ENCODE peak calls at places on chromosomes 1 and 21, in four cellular contexts. One of them, this sample, is unnamed.

GRCh38 chr1:154326546-154327465 is 1.5 kb downstream of the ATP8B2 start:
- DNase-seq in lower lobe of right lung: no peak
- DNase-seq in activated CD8-positive, alpha-beta memory T cell treated with anti-CD3 and anti-CD28 coated beads, Interleukin-2, amount 50 U/mL, for 4 hours: no peak
- DNase-seq in cardiac septum: no peak
- DNase-seq in this sample: no peak

GRCh38 chr1:51941528-51941927 is 49.0 kb downstream of the RAB3B start:
- DNase-seq in lower lobe of right lung: no peak
- DNase-seq in activated CD8-positive, alpha-beta memory T cell treated with anti-CD3 and anti-CD28 coated beads, Interleukin-2, amount 50 U/mL, for 4 hours: no peak
- DNase-seq in cardiac septum: no peak
- DNase-seq in this sample: no peak

GRCh38 chr1:41497631-41498030 is 13.1 kb upstream of the EDN2 start:
- DNase-seq in lower lobe of right lung: no peak
- DNase-seq in activated CD8-positive, alpha-beta memory T cell treated with anti-CD3 and anti-CD28 coated beads, Interleukin-2, amount 50 U/mL, for 4 hours: no peak
- DNase-seq in cardiac septum: no peak
- DNase-seq in this sample: no peak

GRCh38 chr1:211352985-211353515 is 26.4 kb downstream of the TRAF5 start:
- DNase-seq in lower lobe of right lung: no peak
- DNase-seq in activated CD8-positive, alpha-beta memory T cell treated with anti-CD3 and anti-CD28 coated beads, Interleukin-2, amount 50 U/mL, for 4 hours: peak; percentile 67
- DNase-seq in cardiac septum: no peak
- DNase-seq in this sample: no peak

GRCh38 chr1:13723810-13724209 is 23.8 kb downstream of the PRDM2 start:
- DNase-seq in lower lobe of right lung: no peak
- DNase-seq in activated CD8-positive, alpha-beta memory T cell treated with anti-CD3 and anti-CD28 coated beads, Interleukin-2, amount 50 U/mL, for 4 hours: no peak
- DNase-seq in cardiac septum: peak; percentile 77
- DNase-seq in this sample: no peak

GRCh38 chr1:228141871-228142615 is 2.0 kb downstream of the GUK1 start:
- DNase-seq in lower lobe of right lung: no peak
- DNase-seq in activated CD8-positive, alpha-beta memory T cell treated with anti-CD3 and anti-CD28 coated beads, Interleukin-2, amount 50 U/mL, for 4 hours: peak; percentile 16
- DNase-seq in cardiac septum: no peak
- DNase-seq in this sample: peak; percentile 88

GRCh38 chr1:213127074-213127473 is 76.0 kb downstream of the RPS6KC1 start:
- DNase-seq in lower lobe of right lung: no peak
- DNase-seq in activated CD8-positive, alpha-beta memory T cell treated with anti-CD3 and anti-CD28 coated beads, Interleukin-2, amount 50 U/mL, for 4 hours: no peak
- DNase-seq in cardiac septum: no peak
- DNase-seq in this sample: no peak

GRCh38 chr1:22753396-22754083 is 42.9 kb downstream of the EPHB2 start:
- DNase-seq in lower lobe of right lung: no peak
- DNase-seq in activated CD8-positive, alpha-beta memory T cell treated with anti-CD3 and anti-CD28 coated beads, Interleukin-2, amount 50 U/mL, for 4 hours: no peak
- DNase-seq in cardiac septum: no peak
- DNase-seq in this sample: no peak

GRCh38 chr1:197360068-197360467 is 92.0 kb downstream of the CRB1 start:
- DNase-seq in lower lobe of right lung: no peak
- DNase-seq in activated CD8-positive, alpha-beta memory T cell treated with anti-CD3 and anti-CD28 coated beads, Interleukin-2, amount 50 U/mL, for 4 hours: no peak
- DNase-seq in cardiac septum: no peak
- DNase-seq in this sample: no peak

GRCh38 chr21:18499761-18500376 is 96.3 kb upstream of the TMPRSS15 start:
- DNase-seq in lower lobe of right lung: no peak
- DNase-seq in activated CD8-positive, alpha-beta memory T cell treated with anti-CD3 and anti-CD28 coated beads, Interleukin-2, amount 50 U/mL, for 4 hours: no peak
- DNase-seq in cardiac septum: no peak
- DNase-seq in this sample: no peak

GRCh38 chr21:42187976-42188653 is 30.8 kb upstream of the ABCG1 start:
- DNase-seq in lower lobe of right lung: peak; percentile 71
- DNase-seq in activated CD8-positive, alpha-beta memory T cell treated with anti-CD3 and anti-CD28 coated beads, Interleukin-2, amount 50 U/mL, for 4 hours: peak; percentile 74
- DNase-seq in cardiac septum: no peak
- DNase-seq in this sample: no peak

GRCh38 chr1:227058321-227058751 is 118.2 kb downstream of the COQ8A start:
- DNase-seq in lower lobe of right lung: no peak
- DNase-seq in activated CD8-positive, alpha-beta memory T cell treated with anti-CD3 and anti-CD28 coated beads, Interleukin-2, amount 50 U/mL, for 4 hours: no peak
- DNase-seq in cardiac septum: no peak
- DNase-seq in this sample: no peak

GRCh38 chr21:27047331-27048314 is 80.7 kb upstream of the ADAMTS5 start:
- DNase-seq in lower lobe of right lung: no peak
- DNase-seq in activated CD8-positive, alpha-beta memory T cell treated with anti-CD3 and anti-CD28 coated beads, Interleukin-2, amount 50 U/mL, for 4 hours: no peak
- DNase-seq in cardiac septum: no peak
- DNase-seq in this sample: no peak

GRCh38 chr1:25563330-25564215 is 20.2 kb downstream of the LDLRAP1 start:
- DNase-seq in lower lobe of right lung: no peak
- DNase-seq in activated CD8-positive, alpha-beta memory T cell treated with anti-CD3 and anti-CD28 coated beads, Interleukin-2, amount 50 U/mL, for 4 hours: no peak
- DNase-seq in cardiac septum: no peak
- DNase-seq in this sample: no peak

GRCh38 chr1:42035205-42035829 is 116.6 kb upstream of the HIVEP3 start:
- DNase-seq in lower lobe of right lung: peak; percentile 66
- DNase-seq in activated CD8-positive, alpha-beta memory T cell treated with anti-CD3 and anti-CD28 coated beads, Interleukin-2, amount 50 U/mL, for 4 hours: no peak
- DNase-seq in cardiac septum: peak; percentile 82
- DNase-seq in this sample: peak; percentile 86

GRCh38 chr21:45004059-45004422 is 64.2 kb downstream of the SLX9 start:
- DNase-seq in lower lobe of right lung: peak; percentile 27
- DNase-seq in activated CD8-positive, alpha-beta memory T cell treated with anti-CD3 and anti-CD28 coated beads, Interleukin-2, amount 50 U/mL, for 4 hours: peak; percentile 14
- DNase-seq in cardiac septum: no peak
- DNase-seq in this sample: peak; percentile 82

GRCh38 chr1:67635055-67635809 is 49.8 kb upstream of the GADD45A start:
- DNase-seq in lower lobe of right lung: no peak
- DNase-seq in activated CD8-positive, alpha-beta memory T cell treated with anti-CD3 and anti-CD28 coated beads, Interleukin-2, amount 50 U/mL, for 4 hours: no peak
- DNase-seq in cardiac septum: no peak
- DNase-seq in this sample: no peak

GRCh38 chr1:61277129-61277801 is 194.9 kb downstream of the NFIA start:
- DNase-seq in lower lobe of right lung: no peak
- DNase-seq in activated CD8-positive, alpha-beta memory T cell treated with anti-CD3 and anti-CD28 coated beads, Interleukin-2, amount 50 U/mL, for 4 hours: no peak
- DNase-seq in cardiac septum: no peak
- DNase-seq in this sample: no peak

GRCh38 chr1:77399250-77400086 is 117.6 kb downstream of the AK5 start:
- DNase-seq in lower lobe of right lung: no peak
- DNase-seq in activated CD8-positive, alpha-beta memory T cell treated with anti-CD3 and anti-CD28 coated beads, Interleukin-2, amount 50 U/mL, for 4 hours: no peak
- DNase-seq in cardiac septum: no peak
- DNase-seq in this sample: no peak

GRCh38 chr1:6870571-6870970 is 85.3 kb downstream of the CAMTA1 start:
- DNase-seq in lower lobe of right lung: no peak
- DNase-seq in activated CD8-positive, alpha-beta memory T cell treated with anti-CD3 and anti-CD28 coated beads, Interleukin-2, amount 50 U/mL, for 4 hours: no peak
- DNase-seq in cardiac septum: no peak
- DNase-seq in this sample: no peak

GRCh38 chr1:64060611-64061302 is 142.7 kb upstream of the UBE2U start:
- DNase-seq in lower lobe of right lung: no peak
- DNase-seq in activated CD8-positive, alpha-beta memory T cell treated with anti-CD3 and anti-CD28 coated beads, Interleukin-2, amount 50 U/mL, for 4 hours: no peak
- DNase-seq in cardiac septum: no peak
- DNase-seq in this sample: no peak

GRCh38 chr1:93672477-93673158 is 9.0 kb downstream of the BCAR3 start:
- DNase-seq in lower lobe of right lung: peak; percentile 71
- DNase-seq in activated CD8-positive, alpha-beta memory T cell treated with anti-CD3 and anti-CD28 coated beads, Interleukin-2, amount 50 U/mL, for 4 hours: no peak
- DNase-seq in cardiac septum: no peak
- DNase-seq in this sample: no peak

GRCh38 chr1:95655321-95656020 is 421.5 kb downstream of the RWDD3 start:
- DNase-seq in lower lobe of right lung: no peak
- DNase-seq in activated CD8-positive, alpha-beta memory T cell treated with anti-CD3 and anti-CD28 coated beads, Interleukin-2, amount 50 U/mL, for 4 hours: no peak
- DNase-seq in cardiac septum: no peak
- DNase-seq in this sample: no peak

GRCh38 chr1:245679796-245680195 is 525.0 kb downstream of the KIF26B start:
- DNase-seq in lower lobe of right lung: no peak
- DNase-seq in activated CD8-positive, alpha-beta memory T cell treated with anti-CD3 and anti-CD28 coated beads, Interleukin-2, amount 50 U/mL, for 4 hours: no peak
- DNase-seq in cardiac septum: peak; percentile 39
- DNase-seq in this sample: no peak

GRCh38 chr1:230517786-230518185 is 91.7 kb upstream of the PGBD5 start:
- DNase-seq in lower lobe of right lung: no peak
- DNase-seq in activated CD8-positive, alpha-beta memory T cell treated with anti-CD3 and anti-CD28 coated beads, Interleukin-2, amount 50 U/mL, for 4 hours: no peak
- DNase-seq in cardiac septum: peak; percentile 80
- DNase-seq in this sample: no peak

GRCh38 chr21:17925900-17926299 is 106.7 kb upstream of the C21orf91 start:
- DNase-seq in lower lobe of right lung: no peak
- DNase-seq in activated CD8-positive, alpha-beta memory T cell treated with anti-CD3 and anti-CD28 coated beads, Interleukin-2, amount 50 U/mL, for 4 hours: no peak
- DNase-seq in cardiac septum: no peak
- DNase-seq in this sample: no peak

GRCh38 chr1:115356356-115356755 is 18.3 kb upstream of the NGF start:
- DNase-seq in lower lobe of right lung: no peak
- DNase-seq in activated CD8-positive, alpha-beta memory T cell treated with anti-CD3 and anti-CD28 coated beads, Interleukin-2, amount 50 U/mL, for 4 hours: no peak
- DNase-seq in cardiac septum: no peak
- DNase-seq in this sample: no peak